ENCODE peak calls at places on chromosomes 2 and 18, in seven cellular contexts. Y is neural crest cell; I is Caki2; G is NCI-H187 treated with DMSO at 0.1 percent for 48 hours; V is stimulated activated CD8-positive, alpha-beta memory T cell treated with anti-CD3 and anti-CD28 coated beads, Interleukin-15, amount 100 ng/mL, for 24 hours; X is glutamatergic neuron; P is A172. A is an unnamed sample.

GRCh38 chr2:180705551-180705950 is 274.9 kb upstream of the UBE2E3 start:
- DNase-seq in P (no peak), G (no peak), V (no peak), Y (no peak), X (no peak), I (no peak), A (no peak)

GRCh38 chr2:235618039-235618438 is 124.2 kb downstream of the AGAP1 start:
- DNase-seq in I (peak; percentile 8), G (no peak), Y (no peak), P (peak; percentile 46), V (no peak), X (no peak), A (no peak)

GRCh38 chr2:223114170-223114569 is 62.2 kb downstream of the KCNE4 start:
- DNase-seq in I (no peak), X (no peak), V (no peak), Y (no peak), G (no peak), P (no peak), A (peak; percentile 52)

GRCh38 chr2:55518846-55519167 is 711 bp upstream of the CFAP36 start:
- DNase-seq in P (peak; percentile 29), Y (no peak), G (no peak), V (no peak), X (no peak), I (no peak), A (no peak)

GRCh38 chr18:5962362-5962761 is 67.0 kb upstream of the TMEM200C start:
- DNase-seq in Y (no peak), X (no peak), I (no peak), G (no peak), P (no peak), V (no peak), A (no peak)

GRCh38 chr2:48851161-48851560 is 95.6 kb upstream of the LHCGR start:
- DNase-seq in I (no peak), P (no peak), G (peak; percentile 73), Y (no peak), X (no peak), V (no peak), A (no peak)

GRCh38 chr18:44826418-44827259 is 146.0 kb downstream of the SETBP1 start:
- DNase-seq in G (peak; percentile 67), I (peak; percentile 54), X (no peak), Y (no peak), V (no peak), P (peak; percentile 48), A (peak; percentile 5)

GRCh38 chr18:65544701-65545100 is 206.1 kb upstream of the CDH7 start:
- DNase-seq in G (no peak), Y (no peak), I (no peak), P (no peak), V (no peak), X (no peak), A (no peak)

GRCh38 chr18:26293982-26294381 is 67.7 kb downstream of the TAF4B start:
- DNase-seq in G (no peak), P (no peak), I (no peak), Y (no peak), V (no peak), X (no peak), A (no peak)

GRCh38 chr2:31299547-31299946 is 65.6 kb downstream of the EHD3 start:
- DNase-seq in X (no peak), G (no peak), P (no peak), V (no peak), Y (no peak), I (no peak), A (no peak)

GRCh38 chr2:39437522-39438296 is 624 bp upstream of the MAP4K3 start:
- DNase-seq in X (peak; percentile 27), I (peak; percentile 55), G (peak; percentile 60), Y (no peak), P (no peak), V (no peak), A (no peak)

GRCh38 chr2:42359894-42360483 is 1.0 kb downstream of the COX7A2L start:
- DNase-seq in G (no peak), I (no peak), V (no peak), X (no peak), Y (no peak), P (no peak), A (no peak)

GRCh38 chr2:43169987-43170732 is 56.2 kb downstream of the ZFP36L2 start:
- DNase-seq in G (no peak), X (no peak), I (peak; percentile 46), V (no peak), Y (peak; percentile 28), P (no peak), A (no peak)

GRCh38 chr18:53426656-53427055 is 797.8 kb downstream of the MBD2 start:
- DNase-seq in Y (no peak), I (no peak), X (no peak), P (no peak), V (no peak), G (peak; percentile 3), A (no peak)

GRCh38 chr18:60053747-60054304 is 154.0 kb downstream of the PMAIP1 start:
- DNase-seq in X (no peak), G (no peak), V (no peak), P (peak; percentile 97), I (peak; percentile 90), Y (no peak), A (peak; percentile 36)

GRCh38 chr2:61361068-61361467 is 109.8 kb downstream of the USP34 start:
- DNase-seq in V (no peak), Y (no peak), P (no peak), X (no peak), I (no peak), G (no peak), A (no peak)

GRCh38 chr18:59437851-59438250 is 78.8 kb upstream of the LMAN1 start:
- DNase-seq in V (no peak), I (no peak), G (no peak), Y (no peak), P (no peak), X (no peak), A (no peak)

GRCh38 chr2:16201876-16202642 is 261.7 kb downstream of the MYCN start:
- DNase-seq in P (no peak), I (no peak), Y (no peak), G (no peak), X (no peak), V (no peak), A (no peak)

GRCh38 chr2:203498161-203498560 is 36.9 kb downstream of the RAPH1 start:
- DNase-seq in X (no peak), V (no peak), I (peak; percentile 69), P (peak; percentile 82), G (no peak), Y (no peak), A (peak; percentile 75)

GRCh38 chr18:25425030-25425429 is 73.1 kb upstream of the ZNF521 start:
- DNase-seq in P (no peak), Y (no peak), V (no peak), X (no peak), I (no peak), G (no peak), A (no peak)

GRCh38 chr2:28544915-28545589 is 49.2 kb downstream of the PLB1 start:
- DNase-seq in I (no peak), P (peak; percentile 70), Y (no peak), G (no peak), X (no peak), V (no peak), A (no peak)

GRCh38 chr2:73260338-73260984 is 23.8 kb downstream of the FBXO41 start:
- DNase-seq in P (no peak), G (no peak), I (peak; percentile 49), X (peak; percentile 80), Y (peak; percentile 60), V (no peak), A (peak; percentile 14)

GRCh38 chr18:54679318-54680149 is 88.5 kb downstream of the DYNAP start:
- DNase-seq in G (no peak), I (peak; percentile 55), Y (no peak), V (no peak), X (no peak), P (peak; percentile 72), A (peak; percentile 70)

GRCh38 chr18:26656944-26657536 is 108.7 kb upstream of the KCTD1 start:
- DNase-seq in I (peak; percentile 53), X (peak; percentile 79), Y (peak; percentile 53), V (no peak), P (peak; percentile 4), G (no peak), A (no peak)

GRCh38 chr2:38174646-38175096 is 98.7 kb upstream of the CYP1B1 start:
- DNase-seq in V (no peak), X (no peak), G (no peak), I (peak; percentile 91), P (peak; percentile 76), Y (no peak), A (no peak)

GRCh38 chr2:74225698-74226459 is 27.5 kb downstream of the MTHFD2 start:
- DNase-seq in Y (no peak), P (no peak), I (no peak), V (no peak), G (no peak), X (no peak), A (no peak)

GRCh38 chr2:9327873-9328352 is 95.4 kb downstream of the ITGB1BP1 start:
- DNase-seq in Y (no peak), X (no peak), V (no peak), I (no peak), G (no peak), P (no peak), A (peak; percentile 55)

GRCh38 chr2:218218409-218219185 is 1.6 kb downstream of the ARPC2 start:
- DNase-seq in I (no peak), V (no peak), Y (no peak), P (no peak), G (no peak), X (no peak), A (no peak)

GRCh38 chr2:120395686-120396518 is 50.0 kb downstream of the INHBB start:
- DNase-seq in I (peak; percentile 58), P (no peak), X (no peak), G (peak; percentile 29), Y (no peak), V (no peak), A (no peak)